ENCODE peak calls at places on chromosomes 11 and 22, in five cellular contexts. One of them, this sample, is unnamed.

GRCh38 chr11:57781529-57781943 is 19.9 kb downstream of the CTNND1 start:
- DNase-seq in stimulated activated CD8-positive, alpha-beta memory T cell treated with anti-CD3 and anti-CD28 coated beads, Interleukin-12 subunit alpha, Interleukin-12 subunit beta, amount 100 ng/mL, for 4 hours: no peak
- DNase-seq in RWPE1: peak; percentile 70
- DNase-seq in anterior cingulate cortex: no peak
- DNase-seq in RPMI7951: no peak
- DNase-seq in this sample: no peak

GRCh38 chr11:126637800-126638175 is 282.3 kb downstream of the ST3GAL4 start:
- DNase-seq in RPMI7951: peak; percentile 71
- DNase-seq in anterior cingulate cortex: no peak
- DNase-seq in stimulated activated CD8-positive, alpha-beta memory T cell treated with anti-CD3 and anti-CD28 coated beads, Interleukin-12 subunit alpha, Interleukin-12 subunit beta, amount 100 ng/mL, for 4 hours: no peak
- DNase-seq in RWPE1: no peak
- DNase-seq in this sample: peak; percentile 78

GRCh38 chr11:86182976-86183584 is 61.5 kb upstream of the EED start:
- DNase-seq in RPMI7951: peak; percentile 31
- DNase-seq in RWPE1: peak; percentile 62
- DNase-seq in stimulated activated CD8-positive, alpha-beta memory T cell treated with anti-CD3 and anti-CD28 coated beads, Interleukin-12 subunit alpha, Interleukin-12 subunit beta, amount 100 ng/mL, for 4 hours: no peak
- DNase-seq in anterior cingulate cortex: no peak
- DNase-seq in this sample: no peak

GRCh38 chr11:3781423-3781822 is 15.9 kb downstream of the NUP98 start:
- DNase-seq in stimulated activated CD8-positive, alpha-beta memory T cell treated with anti-CD3 and anti-CD28 coated beads, Interleukin-12 subunit alpha, Interleukin-12 subunit beta, amount 100 ng/mL, for 4 hours: no peak
- DNase-seq in RWPE1: peak; percentile 7
- DNase-seq in RPMI7951: no peak
- DNase-seq in anterior cingulate cortex: no peak
- DNase-seq in this sample: peak; percentile 36

GRCh38 chr22:25141994-25142620 is 57.6 kb upstream of the CRYBB3 start:
- DNase-seq in stimulated activated CD8-positive, alpha-beta memory T cell treated with anti-CD3 and anti-CD28 coated beads, Interleukin-12 subunit alpha, Interleukin-12 subunit beta, amount 100 ng/mL, for 4 hours: no peak
- DNase-seq in RWPE1: no peak
- DNase-seq in anterior cingulate cortex: no peak
- DNase-seq in RPMI7951: no peak
- DNase-seq in this sample: no peak

GRCh38 chr11:2138436-2139117 is 612 bp downstream of the IGF2 start:
- DNase-seq in RWPE1: no peak
- DNase-seq in stimulated activated CD8-positive, alpha-beta memory T cell treated with anti-CD3 and anti-CD28 coated beads, Interleukin-12 subunit alpha, Interleukin-12 subunit beta, amount 100 ng/mL, for 4 hours: no peak
- DNase-seq in anterior cingulate cortex: no peak
- DNase-seq in RPMI7951: no peak
- DNase-seq in this sample: peak; percentile 52

GRCh38 chr11:115421338-115422012 is 82.7 kb downstream of the CADM1 start:
- DNase-seq in stimulated activated CD8-positive, alpha-beta memory T cell treated with anti-CD3 and anti-CD28 coated beads, Interleukin-12 subunit alpha, Interleukin-12 subunit beta, amount 100 ng/mL, for 4 hours: no peak
- DNase-seq in RWPE1: no peak
- DNase-seq in RPMI7951: no peak
- DNase-seq in anterior cingulate cortex: no peak
- DNase-seq in this sample: no peak

GRCh38 chr22:28128827-28129226 is 209.8 kb upstream of the PITPNB start:
- DNase-seq in RWPE1: no peak
- DNase-seq in anterior cingulate cortex: no peak
- DNase-seq in stimulated activated CD8-positive, alpha-beta memory T cell treated with anti-CD3 and anti-CD28 coated beads, Interleukin-12 subunit alpha, Interleukin-12 subunit beta, amount 100 ng/mL, for 4 hours: no peak
- DNase-seq in RPMI7951: no peak
- DNase-seq in this sample: no peak

GRCh38 chr22:35648066-35649025 is at the start of gene APOL6:
- DNase-seq in RWPE1: peak; percentile 48
- DNase-seq in stimulated activated CD8-positive, alpha-beta memory T cell treated with anti-CD3 and anti-CD28 coated beads, Interleukin-12 subunit alpha, Interleukin-12 subunit beta, amount 100 ng/mL, for 4 hours: peak; percentile 40
- DNase-seq in RPMI7951: peak; percentile 79
- DNase-seq in anterior cingulate cortex: no peak
- DNase-seq in this sample: peak; percentile 79

GRCh38 chr11:18706330-18707243 is 8.0 kb downstream of the TMEM86A start:
- DNase-seq in RWPE1: no peak
- DNase-seq in RPMI7951: peak; percentile 45
- DNase-seq in stimulated activated CD8-positive, alpha-beta memory T cell treated with anti-CD3 and anti-CD28 coated beads, Interleukin-12 subunit alpha, Interleukin-12 subunit beta, amount 100 ng/mL, for 4 hours: no peak
- DNase-seq in anterior cingulate cortex: peak; percentile 53
- DNase-seq in this sample: peak; percentile 35

GRCh38 chr11:34157163-34157562 is 51.7 kb downstream of the NAT10 start:
- DNase-seq in RWPE1: no peak
- DNase-seq in RPMI7951: no peak
- DNase-seq in stimulated activated CD8-positive, alpha-beta memory T cell treated with anti-CD3 and anti-CD28 coated beads, Interleukin-12 subunit alpha, Interleukin-12 subunit beta, amount 100 ng/mL, for 4 hours: no peak
- DNase-seq in anterior cingulate cortex: no peak
- DNase-seq in this sample: no peak

GRCh38 chr11:70620510-70621184 is 222.3 kb downstream of the CTTN start:
- DNase-seq in stimulated activated CD8-positive, alpha-beta memory T cell treated with anti-CD3 and anti-CD28 coated beads, Interleukin-12 subunit alpha, Interleukin-12 subunit beta, amount 100 ng/mL, for 4 hours: no peak
- DNase-seq in RWPE1: no peak
- DNase-seq in RPMI7951: no peak
- DNase-seq in anterior cingulate cortex: no peak
- DNase-seq in this sample: no peak

GRCh38 chr11:69144316-69144715 is 11.4 kb upstream of the SMIM38 start:
- DNase-seq in anterior cingulate cortex: no peak
- DNase-seq in RPMI7951: no peak
- DNase-seq in stimulated activated CD8-positive, alpha-beta memory T cell treated with anti-CD3 and anti-CD28 coated beads, Interleukin-12 subunit alpha, Interleukin-12 subunit beta, amount 100 ng/mL, for 4 hours: no peak
- DNase-seq in RWPE1: no peak
- DNase-seq in this sample: no peak